ENCODE peak calls at places on chromosome 1, in eight cellular contexts. One of them, this sample, is unnamed.

GRCh38 chr1:222928212-222928611 is 113.4 kb downstream of the DISP1 start:
- DNase-seq in fibroblast of the aortic adventitia: peak
- DNase-seq in nephron progenitor cell: peak
- DNase-seq in heart left ventricle: peak
- DNase-seq in HepG2: peak
- DNase-seq in coronary artery: no peak
- DNase-seq in H9: peak
- DNase-seq in mucosa of descending colon: peak
- DNase-seq in this sample: no peak

GRCh38 chr1:203692565-203693470 is 66.2 kb downstream of the ATP2B4 start:
- DNase-seq in fibroblast of the aortic adventitia: peak
- DNase-seq in nephron progenitor cell: no peak
- DNase-seq in heart left ventricle: peak
- DNase-seq in HepG2: no peak
- DNase-seq in coronary artery: peak
- DNase-seq in H9: no peak
- DNase-seq in mucosa of descending colon: peak
- DNase-seq in this sample: no peak

GRCh38 chr1:209742409-209743144 is 13.3 kb upstream of the TRAF3IP3 start:
- DNase-seq in fibroblast of the aortic adventitia: peak
- DNase-seq in nephron progenitor cell: no peak
- DNase-seq in heart left ventricle: no peak
- DNase-seq in HepG2: no peak
- DNase-seq in coronary artery: no peak
- DNase-seq in H9: no peak
- DNase-seq in mucosa of descending colon: no peak
- DNase-seq in this sample: no peak

GRCh38 chr1:52852854-52853253 is 10.3 kb downstream of the ZYG11A start:
- DNase-seq in fibroblast of the aortic adventitia: no peak
- DNase-seq in nephron progenitor cell: no peak
- DNase-seq in heart left ventricle: no peak
- DNase-seq in HepG2: no peak
- DNase-seq in coronary artery: no peak
- DNase-seq in H9: no peak
- DNase-seq in mucosa of descending colon: no peak
- DNase-seq in this sample: no peak

GRCh38 chr1:27129225-27129624 is 25.7 kb downstream of the SLC9A1 start:
- DNase-seq in fibroblast of the aortic adventitia: no peak
- DNase-seq in nephron progenitor cell: no peak
- DNase-seq in heart left ventricle: no peak
- DNase-seq in HepG2: no peak
- DNase-seq in coronary artery: no peak
- DNase-seq in H9: no peak
- DNase-seq in mucosa of descending colon: no peak
- DNase-seq in this sample: no peak

GRCh38 chr1:218297867-218298266 is 12.8 kb downstream of the RRP15 start:
- DNase-seq in fibroblast of the aortic adventitia: peak
- DNase-seq in nephron progenitor cell: no peak
- DNase-seq in heart left ventricle: no peak
- DNase-seq in HepG2: no peak
- DNase-seq in coronary artery: no peak
- DNase-seq in H9: no peak
- DNase-seq in mucosa of descending colon: no peak
- DNase-seq in this sample: no peak

GRCh38 chr1:205396972-205397616 is 24.8 kb downstream of the LEMD1 start:
- DNase-seq in fibroblast of the aortic adventitia: peak
- DNase-seq in nephron progenitor cell: peak
- DNase-seq in heart left ventricle: no peak
- DNase-seq in HepG2: peak
- DNase-seq in coronary artery: no peak
- DNase-seq in H9: peak
- DNase-seq in mucosa of descending colon: no peak
- DNase-seq in this sample: peak

GRCh38 chr1:235734335-235734734 is 84.8 kb upstream of the GNG4 start:
- DNase-seq in fibroblast of the aortic adventitia: no peak
- DNase-seq in nephron progenitor cell: no peak
- DNase-seq in heart left ventricle: no peak
- DNase-seq in HepG2: peak
- DNase-seq in coronary artery: no peak
- DNase-seq in H9: no peak
- DNase-seq in mucosa of descending colon: no peak
- DNase-seq in this sample: peak

GRCh38 chr1:11711490-11711889 is 20.0 kb downstream of the DRAXIN start:
- DNase-seq in fibroblast of the aortic adventitia: no peak
- DNase-seq in nephron progenitor cell: no peak
- DNase-seq in heart left ventricle: no peak
- DNase-seq in HepG2: no peak
- DNase-seq in coronary artery: no peak
- DNase-seq in H9: no peak
- DNase-seq in mucosa of descending colon: no peak
- DNase-seq in this sample: no peak

GRCh38 chr1:200783926-200784325 is 45.2 kb downstream of the CAMSAP2 start:
- DNase-seq in fibroblast of the aortic adventitia: no peak
- DNase-seq in nephron progenitor cell: no peak
- DNase-seq in heart left ventricle: no peak
- DNase-seq in HepG2: no peak
- DNase-seq in coronary artery: no peak
- DNase-seq in H9: no peak
- DNase-seq in mucosa of descending colon: no peak
- DNase-seq in this sample: no peak

GRCh38 chr1:80099713-80100112 is 1093.2 kb upstream of the ADGRL4 start:
- DNase-seq in fibroblast of the aortic adventitia: no peak
- DNase-seq in nephron progenitor cell: no peak
- DNase-seq in heart left ventricle: no peak
- DNase-seq in HepG2: no peak
- DNase-seq in coronary artery: no peak
- DNase-seq in H9: no peak
- DNase-seq in mucosa of descending colon: no peak
- DNase-seq in this sample: no peak

GRCh38 chr1:45230537-45230936 is 24.1 kb upstream of the ZSWIM5 start:
- DNase-seq in fibroblast of the aortic adventitia: no peak
- DNase-seq in nephron progenitor cell: no peak
- DNase-seq in heart left ventricle: no peak
- DNase-seq in HepG2: peak
- DNase-seq in coronary artery: no peak
- DNase-seq in H9: peak
- DNase-seq in mucosa of descending colon: peak
- DNase-seq in this sample: peak

GRCh38 chr1:200364831-200365230 is 45.0 kb downstream of the ZNF281 start:
- DNase-seq in fibroblast of the aortic adventitia: peak
- DNase-seq in nephron progenitor cell: no peak
- DNase-seq in heart left ventricle: no peak
- DNase-seq in HepG2: no peak
- DNase-seq in coronary artery: no peak
- DNase-seq in H9: peak
- DNase-seq in mucosa of descending colon: no peak
- DNase-seq in this sample: no peak

GRCh38 chr1:114695430-114696093 is at the start of gene AMPD1:
- DNase-seq in fibroblast of the aortic adventitia: peak
- DNase-seq in nephron progenitor cell: no peak
- DNase-seq in heart left ventricle: no peak
- DNase-seq in HepG2: no peak
- DNase-seq in coronary artery: no peak
- DNase-seq in H9: no peak
- DNase-seq in mucosa of descending colon: no peak
- DNase-seq in this sample: no peak

GRCh38 chr1:41512701-41513387 is 28.4 kb upstream of the EDN2 start:
- DNase-seq in fibroblast of the aortic adventitia: no peak
- DNase-seq in nephron progenitor cell: no peak
- DNase-seq in heart left ventricle: no peak
- DNase-seq in HepG2: no peak
- DNase-seq in coronary artery: no peak
- DNase-seq in H9: no peak
- DNase-seq in mucosa of descending colon: no peak
- DNase-seq in this sample: no peak

GRCh38 chr1:41535236-41535720 is 50.8 kb upstream of the EDN2 start:
- DNase-seq in fibroblast of the aortic adventitia: no peak
- DNase-seq in nephron progenitor cell: no peak
- DNase-seq in heart left ventricle: peak
- DNase-seq in HepG2: no peak
- DNase-seq in coronary artery: no peak
- DNase-seq in H9: no peak
- DNase-seq in mucosa of descending colon: no peak
- DNase-seq in this sample: no peak

GRCh38 chr1:32786856-32787255 is 30.3 kb downstream of the YARS1 start:
- DNase-seq in fibroblast of the aortic adventitia: peak
- DNase-seq in nephron progenitor cell: no peak
- DNase-seq in heart left ventricle: no peak
- DNase-seq in HepG2: peak
- DNase-seq in coronary artery: no peak
- DNase-seq in H9: no peak
- DNase-seq in mucosa of descending colon: no peak
- DNase-seq in this sample: no peak

GRCh38 chr1:47483651-47484050 is 45.8 kb downstream of the FOXD2 start:
- DNase-seq in fibroblast of the aortic adventitia: no peak
- DNase-seq in nephron progenitor cell: peak
- DNase-seq in heart left ventricle: no peak
- DNase-seq in HepG2: no peak
- DNase-seq in coronary artery: no peak
- DNase-seq in H9: no peak
- DNase-seq in mucosa of descending colon: no peak
- DNase-seq in this sample: no peak
- TF ChIP-seq CTCF in fibroblast of the aortic adventitia: no peak
- TF ChIP-seq CTCF in nephron progenitor cell: no peak
- TF ChIP-seq CTCF in heart left ventricle: no peak
- TF ChIP-seq CTCF in HepG2: no peak
- TF ChIP-seq CTCF in coronary artery: no peak
- TF ChIP-seq CTCF in H9: no peak
- TF ChIP-seq CTCF in mucosa of descending colon: no peak
- TF ChIP-seq CTCF in this sample: no peak

DNA sequence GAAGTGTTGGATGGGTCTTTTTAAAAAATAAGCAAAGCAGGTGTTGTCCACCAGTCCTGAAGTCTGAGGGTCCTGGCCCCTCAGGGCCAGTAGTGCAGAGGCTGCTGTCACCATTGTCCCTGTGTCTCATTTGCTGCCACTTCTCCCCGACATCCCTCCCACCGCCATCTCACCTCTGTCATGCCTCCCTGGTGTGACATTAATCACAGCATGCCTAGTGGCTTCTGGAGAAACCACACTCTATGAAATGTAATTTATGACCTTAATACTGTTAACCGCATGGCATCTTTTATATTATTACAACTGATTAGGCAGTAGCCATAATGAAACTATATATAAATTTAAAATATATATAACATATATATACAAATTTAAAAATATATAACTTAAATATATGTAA is 120.7 kb upstream of the MAGI3 start:
- DNase-seq in fibroblast of the aortic adventitia: no peak
- DNase-seq in nephron progenitor cell: peak
- DNase-seq in heart left ventricle: no peak
- DNase-seq in HepG2: no peak
- DNase-seq in coronary artery: no peak
- DNase-seq in H9: no peak
- DNase-seq in mucosa of descending colon: no peak
- DNase-seq in this sample: no peak
- TF ChIP-seq CTCF in fibroblast of the aortic adventitia: no peak
- TF ChIP-seq CTCF in nephron progenitor cell: no peak
- TF ChIP-seq CTCF in heart left ventricle: no peak
- TF ChIP-seq CTCF in HepG2: no peak
- TF ChIP-seq CTCF in coronary artery: no peak
- TF ChIP-seq CTCF in H9: no peak
- TF ChIP-seq CTCF in mucosa of descending colon: no peak
- TF ChIP-seq CTCF in this sample: no peak

GRCh38 chr1:160707171-160708109 is 4.2 kb downstream of the CD48 start:
- DNase-seq in fibroblast of the aortic adventitia: no peak
- DNase-seq in nephron progenitor cell: no peak
- DNase-seq in heart left ventricle: no peak
- DNase-seq in HepG2: no peak
- DNase-seq in coronary artery: no peak
- DNase-seq in H9: no peak
- DNase-seq in mucosa of descending colon: no peak
- DNase-seq in this sample: peak
- TF ChIP-seq CTCF in fibroblast of the aortic adventitia: no peak
- TF ChIP-seq CTCF in nephron progenitor cell: no peak
- TF ChIP-seq CTCF in heart left ventricle: no peak
- TF ChIP-seq CTCF in HepG2: no peak
- TF ChIP-seq CTCF in coronary artery: no peak
- TF ChIP-seq CTCF in H9: no peak
- TF ChIP-seq CTCF in mucosa of descending colon: no peak
- TF ChIP-seq CTCF in this sample: no peak

GRCh38 chr1:71083271-71083670 is 2.4 kb upstream of the ZRANB2 start:
- DNase-seq in fibroblast of the aortic adventitia: peak
- DNase-seq in nephron progenitor cell: no peak
- DNase-seq in heart left ventricle: no peak
- DNase-seq in HepG2: no peak
- DNase-seq in coronary artery: no peak
- DNase-seq in H9: no peak
- DNase-seq in mucosa of descending colon: no peak
- DNase-seq in this sample: no peak

GRCh38 chr1:71080178-71080781 is 555 bp downstream of the ZRANB2 start:
- DNase-seq in fibroblast of the aortic adventitia: peak
- DNase-seq in nephron progenitor cell: peak
- DNase-seq in heart left ventricle: no peak
- DNase-seq in HepG2: peak
- DNase-seq in coronary artery: no peak
- DNase-seq in H9: no peak
- DNase-seq in mucosa of descending colon: no peak
- DNase-seq in this sample: peak

GRCh38 chr1:71086331-71086730 is 5.5 kb upstream of the ZRANB2 start:
- DNase-seq in fibroblast of the aortic adventitia: peak
- DNase-seq in nephron progenitor cell: no peak
- DNase-seq in heart left ventricle: no peak
- DNase-seq in HepG2: no peak
- DNase-seq in coronary artery: no peak
- DNase-seq in H9: no peak
- DNase-seq in mucosa of descending colon: no peak
- DNase-seq in this sample: no peak

GRCh38 chr1:71081697-71082080 is 854 bp upstream of the ZRANB2 start:
- DNase-seq in fibroblast of the aortic adventitia: no peak
- DNase-seq in nephron progenitor cell: peak
- DNase-seq in heart left ventricle: no peak
- DNase-seq in HepG2: no peak
- DNase-seq in coronary artery: no peak
- DNase-seq in H9: no peak
- DNase-seq in mucosa of descending colon: peak
- DNase-seq in this sample: peak

DNA sequence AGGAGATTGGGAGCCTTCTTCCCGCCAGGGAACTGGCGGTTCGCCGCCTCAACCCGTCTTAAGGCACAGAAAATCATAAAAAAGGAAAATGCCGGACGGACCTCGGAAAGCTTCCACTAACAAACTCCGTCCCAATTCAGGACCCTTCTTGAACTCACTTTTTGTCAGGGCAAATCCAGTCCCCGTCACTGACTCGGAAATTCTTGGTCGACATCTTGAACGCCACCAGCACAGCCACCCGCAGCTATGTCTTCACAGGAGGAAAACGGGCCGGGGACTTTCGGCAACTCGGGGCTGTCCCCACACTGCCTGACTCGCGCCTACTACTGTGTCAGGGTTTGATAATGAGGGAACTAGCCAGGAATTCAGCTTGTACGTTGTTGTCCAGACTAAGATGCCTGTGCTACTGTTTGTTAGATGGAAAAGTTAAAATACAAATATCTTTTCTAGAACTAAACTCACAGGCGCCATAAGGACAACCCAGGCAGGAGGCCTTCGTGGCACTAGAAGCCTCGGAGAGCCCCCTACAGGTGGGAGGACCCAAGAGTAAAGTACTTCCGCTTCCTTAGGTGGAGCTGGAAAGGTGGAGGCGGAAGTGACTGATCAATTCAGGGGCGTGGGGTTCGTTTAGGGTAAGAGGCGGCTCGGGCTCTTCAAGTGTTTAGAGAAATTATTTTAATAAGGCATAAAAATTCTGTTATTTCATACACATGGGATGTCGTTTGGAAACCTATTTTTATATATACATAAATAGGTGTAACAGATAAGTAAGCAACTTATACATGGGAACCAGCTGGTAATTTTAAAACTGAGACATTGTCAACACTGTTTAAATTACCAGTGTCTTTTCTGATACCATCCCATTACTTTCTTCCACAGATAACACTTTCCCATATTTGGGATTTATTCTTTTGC is at the start of gene ZRANB2:
- DNase-seq in fibroblast of the aortic adventitia: peak
- DNase-seq in nephron progenitor cell: peak
- DNase-seq in heart left ventricle: peak
- DNase-seq in HepG2: peak
- DNase-seq in coronary artery: peak
- DNase-seq in H9: peak
- DNase-seq in mucosa of descending colon: peak
- DNase-seq in this sample: peak
- TF ChIP-seq CTCF in fibroblast of the aortic adventitia: peak
- TF ChIP-seq CTCF in nephron progenitor cell: peak
- TF ChIP-seq CTCF in heart left ventricle: peak
- TF ChIP-seq CTCF in HepG2: peak
- TF ChIP-seq CTCF in coronary artery: peak
- TF ChIP-seq CTCF in H9: peak
- TF ChIP-seq CTCF in mucosa of descending colon: peak
- TF ChIP-seq CTCF in this sample: no peak

This sample was measured in activated CD8-positive, alpha-beta T cell treated with anti-CD3 and anti-CD28 coated beads for 36 hours.